ENCODE peak calls at places on chromosomes 11 and 22, in five cellular contexts. A, W, M, L and K are unnamed samples. For H3K4me1, the result is how much of the 10 kb centered on the place peaks cover.

GRCh38 chr11:76185511-76185910 is 20.8 kb downstream of the WNT11 start:
- DNase-seq in A (no peak), L (no peak), M (no peak), W (no peak), K (no peak)

GRCh38 chr11:88104408-88104807 is 70.8 kb downstream of the RAB38 start:
- DNase-seq in A (no peak), L (no peak), W (no peak), M (no peak), K (no peak)

GRCh38 chr11:78192223-78192719 is 3.6 kb downstream of the USP35 start:
- DNase-seq in W (no peak), L (no peak), A (no peak), M (no peak), K (no peak)

GRCh38 chr11:35799655-35800054 is 137.1 kb downstream of the TRIM44 start:
- DNase-seq in W (no peak), M (no peak), L (no peak), A (no peak), K (no peak)

GRCh38 chr11:79241842-79242241 is 199.0 kb downstream of the TENM4 start:
- DNase-seq in W (no peak), A (no peak), L (no peak), M (no peak), K (no peak)

GRCh38 chr11:79860336-79860735 is 419.5 kb upstream of the TENM4 start:
- DNase-seq in W (no peak), L (no peak), A (peak), M (no peak), K (no peak)

GRCh38 chr11:47467372-47467771 is 18.4 kb upstream of the RAPSN start:
- DNase-seq in W (no peak), L (no peak), A (no peak), M (peak), K (no peak)

GRCh38 chr11:16000065-16000464 is 356.3 kb downstream of the SOX6 start:
- DNase-seq in M (no peak), A (no peak), L (no peak), W (no peak), K (no peak)

DNA sequence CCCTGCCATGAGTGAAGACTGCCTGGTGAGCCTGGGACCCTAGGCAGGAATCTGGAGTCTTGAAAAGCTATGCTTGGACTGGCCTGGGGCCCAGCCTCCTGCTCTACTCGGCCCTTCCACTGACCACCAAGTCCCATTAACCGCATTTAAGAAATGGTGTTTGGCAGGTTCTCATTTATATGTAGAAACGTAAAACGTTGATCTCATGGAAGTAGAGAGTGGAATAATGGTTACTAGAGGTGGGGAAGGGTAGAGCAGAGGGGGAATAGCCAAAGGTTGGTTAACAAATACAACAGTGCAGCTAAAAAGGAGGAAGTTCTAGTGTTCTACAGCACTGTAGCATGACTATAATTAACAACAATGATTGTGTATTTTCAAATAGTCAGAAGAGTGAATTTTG is 72.9 kb upstream of the EED start:
- DNase-seq in M (no peak), L (no peak), A (no peak), W (no peak), K (no peak)
- H3K4me1 ChIP-seq in M (under half), L (under half), A (under half), W (under half), K (under half)

GRCh38 chr22:24393012-24393559 is 34.3 kb upstream of the ADORA2A start:
- DNase-seq in M (no peak), W (no peak), L (no peak), A (no peak), K (no peak)
- H3K4me1 ChIP-seq in M (under half), W (half or more), L (under half), A (under half), K (half or more)

GRCh38 chr22:29202231-29203192 is 3.2 kb upstream of the EMID1 start:
- DNase-seq in A (no peak), L (peak), W (peak), M (no peak), K (peak)

GRCh38 chr22:29203456-29203855 is 2.2 kb upstream of the EMID1 start:
- DNase-seq in M (no peak), A (no peak), L (no peak), W (no peak), K (no peak)

GRCh38 chr22:29204617-29205183 is 996 bp upstream of the EMID1 start:
- DNase-seq in M (no peak), W (no peak), A (no peak), L (no peak), K (no peak)

GRCh38 chr22:29205260-29205597 is 467 bp upstream of the EMID1 start:
- DNase-seq in W (no peak), L (no peak), A (no peak), M (no peak), K (no peak)

GRCh38 chr22:29203883-29204282 is 1.8 kb upstream of the EMID1 start:
- DNase-seq in W (no peak), M (no peak), L (no peak), A (no peak), K (no peak)
- H3K4me1 ChIP-seq in W (under half), M (under half), L (under half), A (under half), K (under half)

GRCh38 chr22:46779651-46780050 is 17.2 kb downstream of the TBC1D22A start:
- DNase-seq in L (no peak), A (no peak), M (no peak), W (no peak), K (no peak)

GRCh38 chr22:46779023-46779422 is 16.6 kb downstream of the TBC1D22A start:
- DNase-seq in A (no peak), W (no peak), L (no peak), M (no peak), K (no peak)

GRCh38 chr22:46781291-46781690 is 18.8 kb downstream of the TBC1D22A start:
- DNase-seq in W (no peak), L (no peak), A (no peak), M (no peak), K (no peak)

GRCh38 chr22:46780453-46780852 is 18.0 kb downstream of the TBC1D22A start:
- DNase-seq in W (no peak), M (no peak), A (no peak), L (no peak), K (no peak)

DNA sequence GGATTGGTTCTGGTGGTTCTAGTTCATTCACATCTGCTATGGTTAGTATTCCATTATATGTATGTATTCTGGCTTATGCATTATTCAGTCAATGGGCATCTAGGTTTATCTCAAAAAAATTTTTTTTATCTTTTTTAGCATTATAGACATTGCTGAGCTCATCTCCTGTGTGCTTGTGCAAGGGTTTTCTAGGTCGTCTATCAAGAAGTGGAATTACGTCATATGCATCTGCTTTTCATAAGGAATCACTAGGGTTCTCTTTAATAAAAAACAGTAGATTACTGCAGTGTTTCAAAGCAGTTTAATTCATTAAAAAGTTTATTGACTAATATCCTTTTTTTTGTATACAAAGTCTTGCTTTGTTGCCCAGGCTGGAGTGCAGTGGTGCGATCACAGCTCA is 21.3 kb downstream of the TBC1D22A start:
- DNase-seq in A (no peak), M (no peak), L (no peak), W (no peak), K (no peak)
- H3K4me1 ChIP-seq in A (under half), M (under half), L (under half), W (under half), K (under half)

GRCh38 chr22:19955241-19956128 is 13.9 kb upstream of the TXNRD2 start:
- DNase-seq in W (no peak), M (peak), A (no peak), L (peak), K (peak)

GRCh38 chr22:19948057-19948760 is 6.6 kb upstream of the TXNRD2 start:
- DNase-seq in L (peak), A (no peak), W (no peak), M (no peak), K (no peak)

GRCh38 chr22:19951351-19951750 is 9.7 kb upstream of the TXNRD2 start:
- DNase-seq in L (peak), W (no peak), M (no peak), A (no peak), K (no peak)
- H3K4me1 ChIP-seq in L (under half), W (half or more), M (under half), A (under half), K (under half)

DNA sequence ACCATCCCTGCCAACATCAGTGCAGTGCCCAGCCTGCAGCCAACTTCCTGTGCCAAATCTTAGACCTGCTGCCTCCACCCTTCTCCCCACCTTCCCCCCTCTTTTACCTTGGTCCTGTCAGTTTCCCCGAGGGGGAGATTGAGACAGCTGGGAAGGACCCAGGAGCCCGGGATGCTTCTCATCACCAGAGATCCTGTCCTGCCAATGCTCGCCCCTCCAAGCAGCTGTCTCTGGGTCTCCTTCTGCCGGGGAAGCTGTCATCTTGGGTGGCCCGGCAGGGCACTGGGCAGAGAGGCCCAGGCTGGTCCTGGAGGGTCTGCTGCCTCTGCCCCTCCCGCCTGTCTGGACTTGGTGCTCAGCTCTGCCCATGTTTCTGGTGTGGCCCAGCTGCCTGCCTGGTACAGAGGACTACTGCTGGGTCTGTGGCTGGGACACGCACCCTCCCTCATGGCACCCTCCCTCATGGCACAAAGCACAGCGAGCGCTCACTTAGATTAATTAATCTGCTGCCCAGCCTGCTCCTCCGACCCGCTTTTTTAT is 60.4 kb upstream of the THY1 start:
- DNase-seq in M (no peak), A (no peak), L (no peak), W (no peak), K (peak)
- H3K4me1 ChIP-seq in M (under half), A (under half), L (under half), W (under half), K (under half)

DNA sequence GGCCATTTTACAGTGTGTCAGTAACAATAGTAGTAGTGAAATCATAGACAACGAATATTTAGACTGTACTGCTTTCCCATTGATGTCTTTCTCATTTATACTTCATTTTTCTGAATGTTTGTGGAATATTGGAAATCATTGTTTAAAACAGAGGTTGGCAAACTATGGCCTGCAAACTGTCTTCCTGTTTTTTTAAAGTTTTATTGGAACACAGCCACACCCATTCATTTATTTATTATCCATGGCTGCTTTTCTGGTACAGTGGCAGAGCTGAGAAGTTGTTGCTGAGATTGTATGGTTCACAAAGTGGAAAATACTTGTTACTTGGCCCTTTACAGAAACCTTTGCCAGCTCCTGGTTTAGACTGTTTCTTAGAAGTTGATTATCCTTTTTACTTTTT is 13.7 kb downstream of the FAR1 start:
- DNase-seq in A (no peak), L (no peak), W (no peak), M (no peak), K (no peak)
- H3K4me1 ChIP-seq in A (under half), L (under half), W (half or more), M (under half), K (under half)

DNA sequence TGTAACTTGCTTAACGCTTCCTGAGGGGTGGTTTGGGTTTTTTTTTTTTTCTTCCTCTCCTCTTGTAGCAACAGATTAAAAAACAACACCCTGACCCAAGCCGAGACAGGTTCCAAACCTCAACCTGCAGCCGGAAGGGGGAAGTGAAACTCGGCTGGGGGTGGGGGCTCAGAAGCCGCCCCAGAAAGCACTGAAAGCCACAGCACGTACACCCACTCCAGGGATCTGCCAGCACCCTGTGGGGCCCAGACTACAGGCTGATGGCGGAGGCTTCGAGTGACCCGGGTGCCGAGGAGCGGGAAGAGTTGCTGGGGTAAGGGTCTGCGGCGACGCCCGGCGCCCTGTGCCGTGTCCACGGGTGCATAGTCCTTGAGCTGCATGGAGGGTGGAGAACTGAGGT is at the start of gene LSP1:
- DNase-seq in L (peak), W (no peak), A (no peak), M (no peak), K (peak)
- H3K4me1 ChIP-seq in L (under half), W (under half), A (under half), M (under half), K (under half)

DNA sequence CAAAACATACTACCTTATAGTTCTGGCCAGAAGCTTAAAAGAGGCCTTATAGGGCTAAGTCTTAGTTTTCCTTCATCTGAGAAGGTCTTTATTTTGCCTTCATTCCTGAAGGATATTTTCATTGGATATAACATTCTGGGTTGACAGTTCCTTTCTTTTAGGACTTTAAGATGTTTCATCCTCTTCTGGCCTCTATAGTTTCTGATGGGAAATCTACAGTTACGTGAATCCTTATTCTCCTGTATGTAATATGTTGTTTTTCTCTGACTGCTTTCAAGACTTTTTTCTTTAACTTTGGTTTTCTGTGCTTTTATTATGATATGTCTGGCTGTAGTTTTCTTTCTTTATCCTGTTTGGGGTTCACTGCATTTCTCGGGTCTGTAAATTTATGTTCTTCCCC is 48.2 kb downstream of the BCR start:
- DNase-seq in A (no peak), W (no peak), M (no peak), L (no peak), K (no peak)
- H3K4me1 ChIP-seq in A (under half), W (half or more), M (under half), L (half or more), K (under half)

GRCh38 chr11:27466363-27466762 is 6.2 kb downstream of the LGR4 start:
- DNase-seq in A (no peak), L (no peak), W (no peak), M (no peak), K (no peak)

GRCh38 chr11:27468643-27469332 is 3.8 kb downstream of the LGR4 start:
- DNase-seq in W (no peak), M (peak), L (no peak), A (no peak), K (no peak)

GRCh38 chr11:27469333-27469680 is 3.3 kb downstream of the LGR4 start:
- DNase-seq in A (no peak), W (no peak), L (no peak), M (no peak), K (no peak)

GRCh38 chr11:27467181-27467913 is 5.2 kb downstream of the LGR4 start:
- DNase-seq in L (no peak), M (no peak), W (no peak), A (no peak), K (no peak)

DNA sequence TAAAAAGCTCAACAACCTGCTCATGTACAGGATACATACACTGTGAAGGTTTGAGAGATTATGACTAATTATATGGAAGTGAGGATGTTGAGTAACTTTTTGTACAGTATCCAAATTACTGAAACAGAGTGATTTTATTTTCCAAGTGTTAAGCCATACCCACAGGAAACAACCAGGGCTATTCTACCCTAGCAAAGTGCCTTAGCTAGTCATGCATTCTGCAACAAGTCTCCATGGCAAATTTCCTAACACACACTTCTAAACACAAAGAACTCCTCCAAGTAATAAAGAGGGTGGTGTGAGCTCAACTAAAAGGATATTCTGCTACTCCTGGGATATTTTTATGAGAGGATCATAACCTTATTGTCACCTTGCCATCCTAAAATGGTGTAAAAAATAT is 4.4 kb downstream of the LGR4 start:
- DNase-seq in L (no peak), M (no peak), A (no peak), W (no peak), K (no peak)
- H3K4me1 ChIP-seq in L (under half), M (under half), A (under half), W (half or more), K (under half)